ENCODE peak calls at places on chromosome 9, in eight cellular contexts. Y is GM12865, C is mesothelial cell of epicardium, T is epithelial cell of esophagus, W is BE2C, U is PC-3, R is stomach, E is lung. H is an unnamed sample.

GRCh38 chr9:686381-686813 is 155.1 kb upstream of the DMRT1 start:
- DNase-seq in W (no peak), T (peak), Y (no peak), E (no peak), R (no peak), C (no peak), U (peak), H (no peak)

GRCh38 chr9:12790026-12790425 is 15.2 kb downstream of the LURAP1L start:
- DNase-seq in W (no peak), T (no peak), U (no peak), C (no peak), Y (no peak), E (no peak), R (no peak), H (no peak)

GRCh38 chr9:133525677-133526076 is 918 bp upstream of the MYMK start:
- DNase-seq in Y (no peak), C (no peak), W (no peak), E (no peak), T (no peak), U (no peak), R (no peak), H (no peak)

GRCh38 chr9:92666236-92666635 is 3.7 kb downstream of the IPPK start:
- DNase-seq in U (no peak), T (no peak), R (no peak), Y (no peak), C (no peak), W (no peak), E (no peak), H (no peak)

GRCh38 chr9:38000332-38000731 is 68.7 kb downstream of the SHB start:
- DNase-seq in U (no peak), T (no peak), W (no peak), R (no peak), C (no peak), E (no peak), Y (no peak), H (no peak)

GRCh38 chr9:127277099-127277498 is 12.5 kb downstream of the GARNL3 start:
- DNase-seq in T (no peak), R (no peak), U (no peak), C (no peak), W (no peak), Y (peak), E (no peak), H (no peak)

GRCh38 chr9:133738039-133738805 is at the start of gene SARDH:
- DNase-seq in Y (peak), R (peak), T (no peak), W (peak), E (peak), U (peak), C (no peak), H (no peak)

GRCh38 chr9:79028101-79028500 is 543.7 kb upstream of the TLE4 start:
- DNase-seq in U (peak), W (no peak), C (no peak), E (no peak), Y (no peak), R (no peak), T (peak), H (no peak)

GRCh38 chr9:93657331-93658111 is 81.1 kb downstream of the PHF2 start:
- DNase-seq in W (peak), U (no peak), E (no peak), R (no peak), C (no peak), T (no peak), Y (no peak), H (peak)

DNA sequence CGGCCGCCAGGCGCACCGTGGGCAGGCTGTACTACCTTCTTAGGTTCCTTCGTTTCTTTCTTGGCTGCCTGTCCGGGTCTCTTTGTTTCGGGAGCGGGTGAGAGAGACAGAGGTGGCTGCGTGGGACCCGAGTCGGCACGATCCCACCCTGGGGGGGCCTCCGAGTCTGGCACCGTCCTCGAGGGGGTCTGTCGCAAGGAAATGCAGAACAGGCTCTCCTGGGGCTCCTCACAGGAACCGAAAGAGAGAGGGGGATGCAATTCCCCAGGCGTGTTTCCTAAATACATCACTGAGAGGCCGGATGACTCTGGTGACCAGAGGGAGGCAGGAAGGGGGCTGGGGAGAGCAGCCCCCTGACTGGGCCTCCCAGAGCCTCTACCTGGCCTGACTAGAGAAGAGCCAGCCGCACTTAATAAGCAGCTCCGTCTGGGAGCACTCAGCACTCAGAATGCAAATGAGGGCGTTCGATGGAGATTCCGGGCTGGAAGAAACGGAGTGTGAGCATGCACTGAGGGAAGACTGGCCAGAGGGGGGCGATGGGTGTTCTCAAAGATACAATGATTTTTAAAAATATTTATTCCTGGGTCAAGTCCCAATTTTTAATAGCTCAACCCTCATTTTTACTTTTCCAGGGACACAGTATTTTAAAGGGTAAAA is 11.7 kb upstream of the INPP5E start:
- DNase-seq in W (no peak), E (no peak), R (no peak), C (no peak), T (no peak), Y (no peak), U (no peak), H (no peak)
- TF ChIP-seq CTCF in W (peak), E (no peak), R (no peak), C (no peak), T (no peak), Y (no peak), U (peak), H (no peak)

DNA sequence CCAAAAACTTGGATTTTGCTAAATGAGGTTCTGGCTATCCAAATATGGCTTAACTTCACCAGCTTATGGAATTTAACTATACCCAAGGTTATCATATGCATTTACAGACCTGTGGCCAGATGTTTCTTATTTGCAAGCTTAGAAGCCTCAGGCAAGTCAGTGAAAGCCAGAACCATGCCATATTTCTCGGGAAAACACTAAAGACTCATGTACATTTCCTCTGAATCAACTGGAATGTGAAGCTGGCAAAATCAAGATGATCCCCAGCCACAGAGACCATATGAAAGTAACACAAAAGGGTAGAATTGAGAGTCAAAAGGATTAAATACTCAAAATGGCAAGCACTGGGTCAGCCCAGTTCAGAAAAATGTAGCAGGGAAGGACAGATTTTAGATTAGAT is 76.4 kb upstream of the SLC1A1 start:
- DNase-seq in Y (no peak), W (no peak), U (no peak), T (no peak), C (no peak), E (no peak), R (no peak), H (no peak)
- TF ChIP-seq CTCF in Y (no peak), W (no peak), U (no peak), T (no peak), C (no peak), E (no peak), R (no peak), H (no peak)

GRCh38 chr9:72134801-72135200 is 14.4 kb upstream of the GDA start:
- DNase-seq in T (no peak), C (no peak), W (no peak), R (no peak), U (no peak), E (no peak), Y (no peak), H (no peak)

GRCh38 chr9:72137697-72138365 is 11.4 kb upstream of the GDA start:
- DNase-seq in Y (no peak), R (no peak), E (no peak), U (no peak), T (no peak), C (no peak), W (no peak), H (no peak)

GRCh38 chr9:72140582-72140981 is 8.7 kb upstream of the GDA start:
- DNase-seq in W (no peak), R (no peak), T (peak), U (peak), Y (no peak), E (no peak), C (no peak), H (no peak)

GRCh38 chr9:72141484-72141883 is 7.8 kb upstream of the GDA start:
- DNase-seq in U (no peak), T (no peak), E (no peak), R (no peak), W (no peak), C (no peak), Y (no peak), H (no peak)

DNA sequence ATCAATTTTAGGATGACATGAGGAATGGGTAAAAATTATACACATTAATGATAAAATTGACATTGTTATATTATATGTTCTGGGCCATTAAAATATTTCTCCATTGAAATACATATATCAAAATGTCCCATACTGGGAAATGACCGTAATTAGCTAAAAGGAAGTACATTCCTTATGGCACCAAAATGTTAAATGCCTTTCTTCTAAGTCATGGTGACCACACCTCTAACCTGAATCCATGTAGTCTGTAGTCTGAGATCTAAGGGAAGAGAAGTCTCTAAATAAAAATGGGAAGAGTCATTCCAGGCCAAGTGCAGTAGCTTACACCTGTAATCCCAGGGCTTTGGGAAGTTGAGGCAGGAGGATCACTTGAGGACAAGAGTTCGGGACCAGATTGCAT is 10.0 kb upstream of the GDA start:
- DNase-seq in U (peak), C (no peak), E (no peak), Y (no peak), R (no peak), T (peak), W (no peak), H (no peak)
- TF ChIP-seq CTCF in U (no peak), C (no peak), E (no peak), Y (no peak), R (no peak), T (no peak), W (no peak), H (no peak)

GRCh38 chr9:116209406-116210116 is 56.0 kb downstream of the PAPPA start:
- DNase-seq in C (no peak), E (no peak), W (no peak), R (no peak), U (peak), Y (no peak), T (no peak), H (no peak)

GRCh38 chr9:116207371-116208111 is 54.0 kb downstream of the PAPPA start:
- DNase-seq in E (no peak), T (no peak), U (no peak), R (no peak), C (no peak), W (no peak), Y (no peak), H (no peak)

GRCh38 chr9:116204252-116204882 is 50.8 kb downstream of the PAPPA start:
- DNase-seq in C (no peak), R (no peak), T (no peak), W (no peak), Y (no peak), U (peak), E (no peak), H (no peak)

GRCh38 chr9:116212986-116213672 is 59.5 kb downstream of the PAPPA start:
- DNase-seq in U (no peak), T (no peak), E (no peak), R (no peak), C (no peak), W (no peak), Y (no peak), H (no peak)

GRCh38 chr9:116208417-116209232 is 55.0 kb downstream of the PAPPA start:
- DNase-seq in C (no peak), U (peak), T (peak), Y (no peak), W (no peak), R (no peak), E (no peak), H (no peak)
- TF ChIP-seq CTCF in C (no peak), U (peak), T (no peak), Y (no peak), W (no peak), R (no peak), E (no peak), H (no peak)

GRCh38 chr9:84480071-84480470 is 139.5 kb upstream of the SLC28A3 start:
- DNase-seq in Y (no peak), R (no peak), W (no peak), T (no peak), E (no peak), C (no peak), U (no peak), H (no peak)
- TF ChIP-seq CTCF in Y (no peak), R (no peak), W (no peak), T (no peak), E (no peak), C (no peak), U (no peak), H (no peak)

GRCh38 chr9:137286980-137287383 is 9.5 kb downstream of the TOR4A start:
- DNase-seq in Y (peak), U (peak), R (peak), E (no peak), C (no peak), T (peak), W (peak), H (no peak)
- TF ChIP-seq CTCF in Y (peak), U (peak), R (no peak), E (peak), C (no peak), T (peak), W (peak), H (no peak)

GRCh38 chr9:105425817-105426433 is 21.9 kb upstream of the FSD1L start:
- DNase-seq in E (no peak), W (no peak), R (no peak), C (no peak), U (peak), T (peak), Y (peak), H (no peak)
- TF ChIP-seq CTCF in E (peak), W (peak), R (no peak), C (peak), U (peak), T (peak), Y (peak), H (peak)

DNA sequence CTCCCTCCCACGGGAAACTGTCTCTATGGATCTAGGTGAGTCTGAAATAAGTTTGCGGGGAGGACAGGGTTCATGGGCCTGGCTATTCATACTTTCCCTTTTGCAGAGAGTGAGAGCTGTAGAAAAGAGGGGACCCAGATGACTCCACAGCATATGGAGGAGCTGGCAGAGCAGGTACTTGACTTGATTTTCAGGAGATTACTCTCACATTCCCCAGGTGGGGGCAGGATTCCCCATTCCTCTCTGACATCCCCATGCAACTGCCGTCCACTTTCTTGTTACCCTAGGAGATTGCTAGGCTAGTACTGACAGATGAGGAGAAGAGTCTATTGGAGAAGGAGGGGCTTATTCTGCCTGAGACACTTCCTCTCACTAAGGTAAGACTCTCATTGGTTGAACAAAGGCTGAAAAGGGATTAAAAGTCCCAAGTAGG is 659 bp downstream of the CREB3 start:
- DNase-seq in E (peak), U (peak), W (no peak), T (peak), R (no peak), Y (peak), C (no peak), H (no peak)
- TF ChIP-seq CTCF in E (no peak), U (peak), W (peak), T (peak), R (no peak), Y (no peak), C (no peak), H (no peak)

H was measured in CD14-positive monocyte.